ENCODE peak calls at places on chromosomes 12 and 14, in ten cellular contexts. One of them, this sample, is unnamed.

GRCh38 chr12:92619730-92620684 is 82.8 kb upstream of the PLEKHG7 start:
- DNase-seq in esophagus squamous epithelium: no peak
- DNase-seq in H9: no peak
- DNase-seq in WERI-Rb-1: no peak
- DNase-seq in IMR-90: no peak
- DNase-seq in uterus: no peak
- DNase-seq in lower leg skin: no peak
- DNase-seq in astrocyte of the cerebellum: no peak
- DNase-seq in CD4-positive, alpha-beta T cell: no peak
- DNase-seq in mesothelial cell of epicardium: no peak
- DNase-seq in this sample: no peak

GRCh38 chr12:130288201-130288600 is 49.5 kb upstream of the PIWIL1 start:
- DNase-seq in esophagus squamous epithelium: no peak
- DNase-seq in H9: no peak
- DNase-seq in WERI-Rb-1: no peak
- DNase-seq in IMR-90: no peak
- DNase-seq in uterus: no peak
- DNase-seq in lower leg skin: peak; percentile 27
- DNase-seq in astrocyte of the cerebellum: no peak
- DNase-seq in CD4-positive, alpha-beta T cell: no peak
- DNase-seq in mesothelial cell of epicardium: no peak
- DNase-seq in this sample: no peak

GRCh38 chr14:61101803-61102548 is 120.9 kb downstream of the SLC38A6 start:
- DNase-seq in esophagus squamous epithelium: no peak
- DNase-seq in H9: peak; percentile 66
- DNase-seq in WERI-Rb-1: no peak
- DNase-seq in IMR-90: peak; percentile 65
- DNase-seq in uterus: no peak
- DNase-seq in lower leg skin: no peak
- DNase-seq in astrocyte of the cerebellum: no peak
- DNase-seq in CD4-positive, alpha-beta T cell: no peak
- DNase-seq in mesothelial cell of epicardium: no peak
- DNase-seq in this sample: no peak

GRCh38 chr12:40988335-40988734 is 199.8 kb upstream of the PDZRN4 start:
- DNase-seq in esophagus squamous epithelium: no peak
- DNase-seq in H9: no peak
- DNase-seq in WERI-Rb-1: no peak
- DNase-seq in IMR-90: no peak
- DNase-seq in uterus: no peak
- DNase-seq in lower leg skin: no peak
- DNase-seq in astrocyte of the cerebellum: no peak
- DNase-seq in CD4-positive, alpha-beta T cell: no peak
- DNase-seq in mesothelial cell of epicardium: no peak
- DNase-seq in this sample: no peak

GRCh38 chr12:8692573-8692972 is 5.2 kb upstream of the RIMKLB start:
- DNase-seq in esophagus squamous epithelium: no peak
- DNase-seq in H9: peak; percentile 86
- DNase-seq in WERI-Rb-1: peak; percentile 62
- DNase-seq in IMR-90: peak; percentile 71
- DNase-seq in uterus: peak; percentile 77
- DNase-seq in lower leg skin: no peak
- DNase-seq in astrocyte of the cerebellum: no peak
- DNase-seq in CD4-positive, alpha-beta T cell: no peak
- DNase-seq in mesothelial cell of epicardium: no peak
- DNase-seq in this sample: no peak

GRCh38 chr14:33512201-33512600 is 438.7 kb downstream of the EGLN3 start:
- DNase-seq in esophagus squamous epithelium: no peak
- DNase-seq in H9: no peak
- DNase-seq in WERI-Rb-1: no peak
- DNase-seq in IMR-90: no peak
- DNase-seq in uterus: no peak
- DNase-seq in lower leg skin: no peak
- DNase-seq in astrocyte of the cerebellum: peak; percentile 36
- DNase-seq in CD4-positive, alpha-beta T cell: no peak
- DNase-seq in mesothelial cell of epicardium: no peak
- DNase-seq in this sample: no peak

GRCh38 chr12:53842686-53843085 is 90.9 kb upstream of the CISTR start:
- DNase-seq in esophagus squamous epithelium: no peak
- DNase-seq in H9: no peak
- DNase-seq in WERI-Rb-1: no peak
- DNase-seq in IMR-90: no peak
- DNase-seq in uterus: no peak
- DNase-seq in lower leg skin: no peak
- DNase-seq in astrocyte of the cerebellum: no peak
- DNase-seq in CD4-positive, alpha-beta T cell: no peak
- DNase-seq in mesothelial cell of epicardium: no peak
- DNase-seq in this sample: no peak

GRCh38 chr12:120540445-120540844 is 6.3 kb downstream of the RNF10 start:
- DNase-seq in esophagus squamous epithelium: no peak
- DNase-seq in H9: no peak
- DNase-seq in WERI-Rb-1: no peak
- DNase-seq in IMR-90: peak; percentile 45
- DNase-seq in uterus: no peak
- DNase-seq in lower leg skin: no peak
- DNase-seq in astrocyte of the cerebellum: no peak
- DNase-seq in CD4-positive, alpha-beta T cell: no peak
- DNase-seq in mesothelial cell of epicardium: no peak
- DNase-seq in this sample: no peak

GRCh38 chr12:45674181-45674580 is 55.3 kb upstream of the ARID2 start:
- DNase-seq in esophagus squamous epithelium: no peak
- DNase-seq in H9: no peak
- DNase-seq in WERI-Rb-1: no peak
- DNase-seq in IMR-90: peak; percentile 26
- DNase-seq in uterus: no peak
- DNase-seq in lower leg skin: no peak
- DNase-seq in astrocyte of the cerebellum: no peak
- DNase-seq in CD4-positive, alpha-beta T cell: no peak
- DNase-seq in mesothelial cell of epicardium: no peak
- DNase-seq in this sample: no peak

GRCh38 chr12:84924956-84925355 is 12.4 kb upstream of the SLC6A15 start:
- DNase-seq in esophagus squamous epithelium: no peak
- DNase-seq in H9: no peak
- DNase-seq in WERI-Rb-1: no peak
- DNase-seq in IMR-90: peak; percentile 23
- DNase-seq in uterus: no peak
- DNase-seq in lower leg skin: no peak
- DNase-seq in astrocyte of the cerebellum: no peak
- DNase-seq in CD4-positive, alpha-beta T cell: no peak
- DNase-seq in mesothelial cell of epicardium: no peak
- DNase-seq in this sample: no peak

GRCh38 chr14:71482701-71483100 is 449.5 kb upstream of the RGS6 start:
- DNase-seq in esophagus squamous epithelium: no peak
- DNase-seq in H9: no peak
- DNase-seq in WERI-Rb-1: no peak
- DNase-seq in IMR-90: peak; percentile 71
- DNase-seq in uterus: no peak
- DNase-seq in lower leg skin: no peak
- DNase-seq in astrocyte of the cerebellum: no peak
- DNase-seq in CD4-positive, alpha-beta T cell: no peak
- DNase-seq in mesothelial cell of epicardium: no peak
- DNase-seq in this sample: no peak

DNA sequence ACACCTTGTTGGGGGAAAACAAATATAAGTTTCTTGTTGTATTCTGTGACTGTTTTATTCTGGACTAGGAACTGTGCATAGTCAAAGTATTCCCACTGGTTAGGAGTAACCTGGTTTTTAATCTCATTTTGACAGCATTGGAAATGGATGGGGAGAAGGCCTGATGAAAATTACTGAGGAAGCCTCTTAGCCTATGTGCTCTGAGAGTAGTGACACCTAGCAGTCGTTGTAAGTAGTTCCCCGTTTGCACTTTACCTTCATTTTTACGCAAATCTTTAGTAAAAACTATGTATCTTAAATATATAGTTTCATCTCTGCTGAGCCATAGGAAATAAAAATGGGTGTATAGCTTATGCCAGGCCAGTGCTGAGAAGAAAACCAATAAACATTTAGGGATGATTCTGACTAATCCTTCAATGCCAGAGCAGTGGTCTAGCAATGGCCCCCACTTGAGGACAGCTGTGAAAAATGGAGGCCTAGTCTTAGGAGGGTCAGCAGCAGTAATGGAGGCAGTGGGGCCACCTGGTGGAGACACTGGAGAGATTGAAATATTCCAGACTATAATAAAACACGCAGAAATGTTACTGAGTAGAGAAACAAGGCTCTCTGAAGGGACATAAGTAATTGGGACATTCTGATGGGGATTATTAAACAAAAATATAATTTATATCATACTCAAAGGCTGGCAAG is 133.2 kb upstream of the NOVA1 start:
- DNase-seq in esophagus squamous epithelium: no peak
- DNase-seq in H9: peak; percentile 63
- DNase-seq in WERI-Rb-1: peak; percentile 57
- DNase-seq in IMR-90: peak; percentile 3
- DNase-seq in uterus: no peak
- DNase-seq in lower leg skin: no peak
- DNase-seq in astrocyte of the cerebellum: no peak
- DNase-seq in CD4-positive, alpha-beta T cell: no peak
- DNase-seq in mesothelial cell of epicardium: no peak
- DNase-seq in this sample: no peak
- TF ChIP-seq CTCF in esophagus squamous epithelium: no peak
- TF ChIP-seq CTCF in H9: peak; percentile 74
- TF ChIP-seq CTCF in WERI-Rb-1: peak; percentile 44
- TF ChIP-seq CTCF in IMR-90: peak; percentile 50
- TF ChIP-seq CTCF in uterus: no peak
- TF ChIP-seq CTCF in lower leg skin: no peak
- TF ChIP-seq CTCF in astrocyte of the cerebellum: peak; percentile 42
- TF ChIP-seq CTCF in CD4-positive, alpha-beta T cell: no peak
- TF ChIP-seq CTCF in mesothelial cell of epicardium: peak; percentile 26
- TF ChIP-seq CTCF in this sample: no peak

GRCh38 chr12:73067616-73068015 is 795.4 kb downstream of the TRHDE start:
- DNase-seq in esophagus squamous epithelium: no peak
- DNase-seq in H9: no peak
- DNase-seq in WERI-Rb-1: no peak
- DNase-seq in IMR-90: no peak
- DNase-seq in uterus: no peak
- DNase-seq in lower leg skin: no peak
- DNase-seq in astrocyte of the cerebellum: no peak
- DNase-seq in CD4-positive, alpha-beta T cell: no peak
- DNase-seq in mesothelial cell of epicardium: no peak
- DNase-seq in this sample: no peak
- TF ChIP-seq CTCF in esophagus squamous epithelium: no peak
- TF ChIP-seq CTCF in H9: no peak
- TF ChIP-seq CTCF in WERI-Rb-1: no peak
- TF ChIP-seq CTCF in IMR-90: no peak
- TF ChIP-seq CTCF in uterus: no peak
- TF ChIP-seq CTCF in lower leg skin: no peak
- TF ChIP-seq CTCF in astrocyte of the cerebellum: no peak
- TF ChIP-seq CTCF in CD4-positive, alpha-beta T cell: no peak
- TF ChIP-seq CTCF in mesothelial cell of epicardium: no peak
- TF ChIP-seq CTCF in this sample: no peak

GRCh38 chr14:104001003-104001402 is 58.7 kb upstream of the RD3L start:
- DNase-seq in esophagus squamous epithelium: no peak
- DNase-seq in H9: no peak
- DNase-seq in WERI-Rb-1: peak; percentile 30
- DNase-seq in IMR-90: no peak
- DNase-seq in uterus: no peak
- DNase-seq in lower leg skin: no peak
- DNase-seq in astrocyte of the cerebellum: no peak
- DNase-seq in CD4-positive, alpha-beta T cell: peak; percentile 1
- DNase-seq in mesothelial cell of epicardium: no peak
- DNase-seq in this sample: no peak
- TF ChIP-seq CTCF in esophagus squamous epithelium: no peak
- TF ChIP-seq CTCF in H9: peak; percentile 75
- TF ChIP-seq CTCF in WERI-Rb-1: peak; percentile 62
- TF ChIP-seq CTCF in IMR-90: peak; percentile 3
- TF ChIP-seq CTCF in uterus: no peak
- TF ChIP-seq CTCF in lower leg skin: no peak
- TF ChIP-seq CTCF in astrocyte of the cerebellum: no peak
- TF ChIP-seq CTCF in CD4-positive, alpha-beta T cell: no peak
- TF ChIP-seq CTCF in mesothelial cell of epicardium: no peak
- TF ChIP-seq CTCF in this sample: no peak

GRCh38 chr14:32354716-32355115 is 25.6 kb downstream of the AKAP6 start:
- DNase-seq in esophagus squamous epithelium: no peak
- DNase-seq in H9: no peak
- DNase-seq in WERI-Rb-1: peak; percentile 55
- DNase-seq in IMR-90: no peak
- DNase-seq in uterus: no peak
- DNase-seq in lower leg skin: no peak
- DNase-seq in astrocyte of the cerebellum: no peak
- DNase-seq in CD4-positive, alpha-beta T cell: no peak
- DNase-seq in mesothelial cell of epicardium: no peak
- DNase-seq in this sample: no peak
- TF ChIP-seq CTCF in esophagus squamous epithelium: no peak
- TF ChIP-seq CTCF in H9: no peak
- TF ChIP-seq CTCF in WERI-Rb-1: no peak
- TF ChIP-seq CTCF in IMR-90: no peak
- TF ChIP-seq CTCF in uterus: no peak
- TF ChIP-seq CTCF in lower leg skin: no peak
- TF ChIP-seq CTCF in astrocyte of the cerebellum: no peak
- TF ChIP-seq CTCF in CD4-positive, alpha-beta T cell: no peak
- TF ChIP-seq CTCF in mesothelial cell of epicardium: no peak
- TF ChIP-seq CTCF in this sample: no peak

GRCh38 chr12:96617178-96617577 is 127.8 kb downstream of the CFAP54 start:
- DNase-seq in esophagus squamous epithelium: no peak
- DNase-seq in H9: no peak
- DNase-seq in WERI-Rb-1: peak; percentile 11
- DNase-seq in IMR-90: no peak
- DNase-seq in uterus: no peak
- DNase-seq in lower leg skin: no peak
- DNase-seq in astrocyte of the cerebellum: no peak
- DNase-seq in CD4-positive, alpha-beta T cell: no peak
- DNase-seq in mesothelial cell of epicardium: no peak
- DNase-seq in this sample: no peak
- TF ChIP-seq CTCF in esophagus squamous epithelium: no peak
- TF ChIP-seq CTCF in H9: peak; percentile 64
- TF ChIP-seq CTCF in WERI-Rb-1: peak; percentile 11
- TF ChIP-seq CTCF in IMR-90: no peak
- TF ChIP-seq CTCF in uterus: no peak
- TF ChIP-seq CTCF in lower leg skin: no peak
- TF ChIP-seq CTCF in astrocyte of the cerebellum: peak; percentile 14
- TF ChIP-seq CTCF in CD4-positive, alpha-beta T cell: no peak
- TF ChIP-seq CTCF in mesothelial cell of epicardium: peak; percentile 34
- TF ChIP-seq CTCF in this sample: no peak

DNA sequence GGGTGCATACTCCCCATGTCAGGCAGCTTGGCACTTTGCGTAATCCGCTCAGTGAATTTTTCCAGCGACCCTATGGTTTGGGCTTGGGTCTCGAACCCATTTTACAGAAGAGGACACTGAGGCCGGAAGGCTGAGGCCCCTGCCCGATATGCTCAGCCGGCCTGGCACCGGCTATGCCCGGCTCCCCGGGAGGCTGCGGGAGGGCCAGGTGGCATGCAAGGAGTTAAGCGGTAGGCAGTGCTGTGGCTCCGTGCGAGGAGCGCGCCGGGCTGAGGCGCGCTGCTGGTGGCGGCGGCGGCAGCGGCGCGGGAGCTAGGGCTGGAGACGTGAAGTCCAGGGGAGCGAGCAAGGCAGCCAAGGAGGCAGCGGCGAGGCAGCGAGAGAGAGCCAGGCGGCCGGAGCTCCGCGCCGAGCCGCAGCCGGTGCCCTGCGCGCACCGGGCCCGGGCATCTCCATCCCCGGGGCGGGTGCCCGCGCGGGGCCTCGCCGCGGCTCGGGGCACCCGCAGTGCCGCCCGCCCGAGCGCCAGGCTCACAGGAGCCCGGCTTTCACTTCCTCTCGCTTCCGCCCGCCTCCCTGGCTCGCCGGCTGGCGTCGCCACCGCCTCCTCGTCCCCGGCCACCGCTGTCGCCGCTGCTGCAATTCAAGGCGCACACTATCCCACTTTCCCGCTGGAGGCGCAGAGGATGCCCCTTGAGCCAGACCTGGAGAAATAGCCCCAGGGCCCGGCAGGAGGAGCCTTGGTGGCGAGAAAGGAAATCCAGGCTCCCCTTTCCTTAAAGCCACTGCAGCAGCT is at the start of gene WSCD2:
- DNase-seq in esophagus squamous epithelium: no peak
- DNase-seq in H9: peak; percentile 92
- DNase-seq in WERI-Rb-1: peak; percentile 87
- DNase-seq in IMR-90: no peak
- DNase-seq in uterus: peak; percentile 68
- DNase-seq in lower leg skin: peak; percentile 17
- DNase-seq in astrocyte of the cerebellum: no peak
- DNase-seq in CD4-positive, alpha-beta T cell: no peak
- DNase-seq in mesothelial cell of epicardium: peak; percentile 55
- DNase-seq in this sample: peak; percentile 39
- TF ChIP-seq CTCF in esophagus squamous epithelium: no peak
- TF ChIP-seq CTCF in H9: peak; percentile 69
- TF ChIP-seq CTCF in WERI-Rb-1: peak; percentile 60
- TF ChIP-seq CTCF in IMR-90: no peak
- TF ChIP-seq CTCF in uterus: no peak
- TF ChIP-seq CTCF in lower leg skin: no peak
- TF ChIP-seq CTCF in astrocyte of the cerebellum: peak; percentile 3
- TF ChIP-seq CTCF in CD4-positive, alpha-beta T cell: no peak
- TF ChIP-seq CTCF in mesothelial cell of epicardium: no peak
- TF ChIP-seq CTCF in this sample: no peak